ENCODE peak calls at places on chromosomes 3 and 15, in four cellular contexts. P is small intestine, W is IMR-90, U is pancreas. M is an unnamed sample.

GRCh38 chr15:35485411-35485810 is 60.6 kb downstream of the DPH6 start:
- DNase-seq in P (no peak), W (no peak), U (no peak), M (no peak)

GRCh38 chr15:52093539-52094502 is 18.8 kb downstream of the BCL2L10 start:
- DNase-seq in P (no peak), W (peak; percentile 84), U (no peak), M (no peak)

GRCh38 chr15:49693491-49693890 is 72.6 kb downstream of the DTWD1 start:
- DNase-seq in P (no peak), W (peak; percentile 33), U (no peak), M (no peak)

GRCh38 chr15:32982001-32982400 is 212.5 kb downstream of the FMN1 start:
- DNase-seq in P (no peak), W (no peak), U (no peak), M (no peak)

GRCh38 chr3:33737146-33737545 is 19.1 kb upstream of the CLASP2 start:
- DNase-seq in P (no peak), W (no peak), U (no peak), M (no peak)

GRCh38 chr3:116473602-116474001 is 28.3 kb upstream of the LSAMP start:
- DNase-seq in P (no peak), W (peak; percentile 45), U (no peak), M (no peak)

GRCh38 chr3:78974181-78974770 is 793.5 kb downstream of the ROBO1 start:
- DNase-seq in P (no peak), W (peak; percentile 62), U (no peak), M (no peak)

GRCh38 chr3:54827766-54828165 is 100.1 kb downstream of the LRTM1 start:
- DNase-seq in P (no peak), W (no peak), U (no peak), M (no peak)

GRCh38 chr3:40312661-40313226 is 3.2 kb downstream of the EIF1B start:
- DNase-seq in P (peak; percentile 10), W (peak; percentile 16), U (no peak), M (no peak)

GRCh38 chr15:99613887-99614642 is 48.3 kb downstream of the MEF2A start:
- DNase-seq in P (peak; percentile 74), W (peak; percentile 62), U (no peak), M (peak; percentile 43)

GRCh38 chr3:113552851-113553250 is 20.5 kb downstream of the SIDT1 start:
- DNase-seq in P (no peak), W (no peak), U (no peak), M (no peak)

GRCh38 chr3:50139718-50140423 is 15.3 kb upstream of the SEMA3F start:
- DNase-seq in P (no peak), W (no peak), U (no peak), M (no peak)

GRCh38 chr3:18812316-18812715 is 336.0 kb upstream of the KCNH8 start:
- DNase-seq in P (no peak), W (no peak), U (no peak), M (no peak)

GRCh38 chr3:184259878-184260570 is 1.3 kb downstream of the CAMK2N2 start:
- DNase-seq in P (no peak), W (peak; percentile 17), U (peak; percentile 57), M (no peak)

GRCh38 chr15:69526086-69526485 is 73.5 kb downstream of the RPLP1 start:
- DNase-seq in P (no peak), W (peak; percentile 21), U (no peak), M (no peak)

GRCh38 chr15:60091150-60091549 is 87.0 kb downstream of the FOXB1 start:
- DNase-seq in P (peak; percentile 65), W (peak; percentile 83), U (no peak), M (peak; percentile 72)

GRCh38 chr3:101836907-101837598 is 12.3 kb upstream of the NFKBIZ start:
- DNase-seq in P (peak; percentile 74), W (peak; percentile 93), U (no peak), M (no peak)

GRCh38 chr3:108985844-108986243 is 32.2 kb upstream of the GUCA1C start:
- DNase-seq in P (no peak), W (no peak), U (no peak), M (no peak)